ENCODE peak calls at places on chromosomes 1 and 21, in nine cellular contexts. B is A549, S is upper lobe of right lung, Y is BJ, L is epithelial cell of esophagus, C is stomach, R is AG04450, T is tibial nerve, V is lung. O is an unnamed sample.

GRCh38 chr1:29974345-29974744 is 738.0 kb downstream of the PTPRU start:
- DNase-seq in B (peak; percentile 69), S (no peak), Y (peak; percentile 22), L (peak; percentile 82), C (no peak), R (peak; percentile 73), T (no peak), V (peak; percentile 1), O (no peak)

GRCh38 chr1:165444897-165445370 is at the start of gene RXRG:
- DNase-seq in B (no peak), S (peak; percentile 77), Y (no peak), L (peak; percentile 9), C (peak; percentile 42), R (no peak), T (peak; percentile 9), V (peak; percentile 43), O (no peak)

GRCh38 chr1:237220243-237220642 is 178.3 kb downstream of the RYR2 start:
- DNase-seq in B (no peak), S (no peak), Y (no peak), L (no peak), C (no peak), R (no peak), T (no peak), V (no peak), O (no peak)

GRCh38 chr1:117284408-117285215 is 73.9 kb upstream of the VTCN1 start:
- DNase-seq in B (peak; percentile 71), S (no peak), Y (peak; percentile 26), L (peak; percentile 79), C (no peak), R (peak; percentile 50), T (no peak), V (no peak), O (no peak)

GRCh38 chr1:186244825-186245224 is 130.2 kb downstream of the TPR start:
- DNase-seq in B (peak; percentile 21), S (no peak), Y (no peak), L (peak; percentile 19), C (no peak), R (no peak), T (no peak), V (no peak), O (no peak)

GRCh38 chr1:76854255-76854654 is 13.0 kb upstream of the ST6GALNAC5 start:
- DNase-seq in B (no peak), S (no peak), Y (no peak), L (no peak), C (no peak), R (no peak), T (no peak), V (no peak), O (no peak)

GRCh38 chr1:46415514-46415913 is 21.4 kb downstream of the FAAH start:
- DNase-seq in B (no peak), S (no peak), Y (no peak), L (no peak), C (no peak), R (no peak), T (no peak), V (no peak), O (no peak)

GRCh38 chr1:236154126-236154525 is 11.8 kb downstream of the GPR137B start:
- DNase-seq in B (no peak), S (peak; percentile 46), Y (no peak), L (no peak), C (no peak), R (no peak), T (no peak), V (no peak), O (no peak)

GRCh38 chr1:207181838-207182237 is 77.8 kb downstream of the C4BPA start:
- DNase-seq in B (peak; percentile 20), S (no peak), Y (no peak), L (peak; percentile 76), C (no peak), R (no peak), T (no peak), V (no peak), O (no peak)

GRCh38 chr1:190852611-190853010 is 374.9 kb upstream of the BRINP3 start:
- DNase-seq in B (no peak), S (no peak), Y (no peak), L (no peak), C (no peak), R (no peak), T (no peak), V (no peak), O (no peak)

GRCh38 chr1:154760469-154760933 is 109.6 kb downstream of the KCNN3 start:
- DNase-seq in B (peak; percentile 44), S (peak; percentile 91), Y (no peak), L (peak; percentile 55), C (peak; percentile 85), R (no peak), T (peak; percentile 22), V (peak; percentile 76), O (no peak)

GRCh38 chr1:204619721-204620120 is 65.8 kb downstream of the LRRN2 start:
- DNase-seq in B (no peak), S (no peak), Y (no peak), L (no peak), C (no peak), R (no peak), T (no peak), V (no peak), O (no peak)

GRCh38 chr1:15948600-15949452 is 27.1 kb downstream of the ZBTB17 start:
- DNase-seq in B (no peak), S (peak; percentile 80), Y (peak; percentile 85), L (peak; percentile 92), C (peak; percentile 38), R (peak; percentile 74), T (peak; percentile 80), V (peak; percentile 89), O (peak; percentile 95)

GRCh38 chr1:153441238-153441755 is 19.2 kb downstream of the S100A7 start:
- DNase-seq in B (no peak), S (no peak), Y (no peak), L (no peak), C (no peak), R (no peak), T (no peak), V (no peak), O (no peak)

GRCh38 chr1:168387781-168388760 is 107.4 kb downstream of the TBX19 start:
- DNase-seq in B (no peak), S (no peak), Y (no peak), L (no peak), C (no peak), R (no peak), T (no peak), V (no peak), O (no peak)

GRCh38 chr1:11753555-11754208 is 8.3 kb upstream of the C1orf167 start:
- DNase-seq in B (no peak), S (no peak), Y (no peak), L (no peak), C (no peak), R (no peak), T (no peak), V (no peak), O (no peak)

GRCh38 chr1:198535631-198536030 is 4.8 kb downstream of the ATP6V1G3 start:
- DNase-seq in B (no peak), S (no peak), Y (no peak), L (no peak), C (no peak), R (no peak), T (no peak), V (no peak), O (no peak)

GRCh38 chr21:14414932-14415508 is 32.1 kb upstream of the HSPA13 start:
- DNase-seq in B (no peak), S (no peak), Y (no peak), L (no peak), C (no peak), R (no peak), T (no peak), V (no peak), O (no peak)

GRCh38 chr1:6951536-6951935 is 166.3 kb downstream of the CAMTA1 start:
- DNase-seq in B (no peak), S (no peak), Y (no peak), L (no peak), C (no peak), R (no peak), T (no peak), V (no peak), O (no peak)

GRCh38 chr21:14863745-14864210 is 201.0 kb downstream of the NRIP1 start:
- DNase-seq in B (peak; percentile 18), S (no peak), Y (no peak), L (peak; percentile 47), C (no peak), R (no peak), T (peak; percentile 23), V (no peak), O (no peak)

GRCh38 chr1:28417441-28418277 is 48.1 kb downstream of the PHACTR4 start:
- DNase-seq in B (peak; percentile 74), S (no peak), Y (no peak), L (peak; percentile 98), C (no peak), R (no peak), T (no peak), V (no peak), O (no peak)
- H3K4me3 ChIP-seq in B (no peak overlapping the region), S (no peak overlapping the region), Y (no peak overlapping the region), L (no peak overlapping the region), C (no peak overlapping the region), R (peak overlapping the region; percentile 2), T (no peak overlapping the region), V (no peak overlapping the region), O (no peak overlapping the region)

DNA sequence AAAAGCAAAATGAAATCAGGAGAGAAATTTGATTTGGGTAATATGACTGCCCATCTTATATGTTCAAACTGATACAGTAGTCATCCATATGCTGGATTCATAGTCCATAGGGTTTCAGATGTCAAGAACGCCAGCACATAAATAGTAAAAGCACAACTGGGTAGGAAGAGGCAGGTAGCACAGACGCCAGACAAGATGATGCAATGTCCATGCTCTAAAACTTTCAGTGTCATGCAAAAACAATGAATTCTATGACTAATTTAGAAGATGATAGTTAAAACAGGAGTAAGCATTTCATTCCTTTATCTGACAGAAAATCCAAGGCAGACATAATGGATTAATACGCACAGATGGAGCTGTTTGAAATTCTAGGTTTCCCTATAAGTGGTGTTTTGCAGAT is 140.2 kb downstream of the DSCAM start:
- DNase-seq in B (no peak), S (no peak), Y (no peak), L (peak; percentile 83), C (no peak), R (no peak), T (no peak), V (no peak), O (no peak)
- TF ChIP-seq CTCF in B (no peak), S (no peak), Y (no peak), L (no peak), C (no peak), R (no peak), T (no peak), V (no peak), O (no peak)

GRCh38 chr1:223707270-223708000 is 4.9 kb upstream of the CAPN2 start:
- DNase-seq in B (peak; percentile 97), S (peak; percentile 76), Y (peak; percentile 97), L (peak; percentile 97), C (peak; percentile 72), R (peak; percentile 98), T (peak; percentile 73), V (peak; percentile 84), O (peak; percentile 93)
- H3K4me3 ChIP-seq in B (peak overlapping the region; percentile 2), S (no peak overlapping the region), Y (no peak overlapping the region), L (no peak overlapping the region), C (no peak overlapping the region), R (peak overlapping the region; percentile 20), T (no peak overlapping the region), V (no peak overlapping the region), O (no peak overlapping the region)

DNA sequence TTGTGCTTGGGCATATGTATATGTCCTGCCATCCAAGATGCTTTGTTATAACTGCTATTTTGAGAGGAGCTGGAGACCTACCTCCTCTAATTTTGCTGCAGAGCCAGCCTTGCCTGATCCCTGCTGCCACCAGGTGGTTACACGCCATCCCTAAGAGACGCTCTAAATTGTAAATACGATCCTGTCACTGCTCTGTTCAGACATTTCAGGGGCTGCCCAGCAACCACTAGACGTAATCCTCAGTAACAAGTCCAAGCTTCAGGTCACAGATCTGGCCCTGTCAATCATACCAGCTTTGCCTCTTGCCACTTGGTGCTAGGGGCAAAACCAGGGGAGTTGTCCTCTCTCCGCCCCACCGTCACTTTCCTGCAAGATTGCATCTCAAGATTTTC is 32.9 kb downstream of the GPA33 start:
- DNase-seq in B (peak; percentile 76), S (no peak), Y (no peak), L (peak; percentile 62), C (peak; percentile 52), R (no peak), T (no peak), V (no peak), O (no peak)
- TF ChIP-seq CTCF in B (peak; percentile 62), S (peak; percentile 29), Y (peak; percentile 30), L (peak; percentile 79), C (peak; percentile 55), R (peak; percentile 27), T (no peak), V (peak; percentile 12), O (peak; percentile 21)

O was measured in right atrium auricular region.